ENCODE peak calls at places on chromosomes 6 and 20, in four cellular contexts. S is activated T-helper 1 cell treated with anti-CD3 and anti-CD28 coated beads, Interleukin-12 subunit alpha, Interleukin-12 subunit beta, Interleukin-2, Interleukin-4 antibody, amounts not matched to agents 30 ng/mL and 10 ng/mL and 1 ng/mL, durations not matched to agents 14 hours and 24 hours and 36 hours; Q is activated CD4-positive, CD25-positive, alpha-beta regulatory T cell treated with anti-CD3 and anti-CD28 coated beads, Interleukin-2, amount 50 U/mL, for 72 hours; Z is CD8-positive, alpha-beta T cell. T is an unnamed sample.

GRCh38 chr20:6630494-6630893 is 137.0 kb upstream of the BMP2 start:
- DNase-seq in S (no peak), Q (no peak), Z (no peak), T (no peak)

GRCh38 chr6:66421570-66421969 is 714.5 kb upstream of the EYS start:
- DNase-seq in S (no peak), Q (no peak), Z (no peak), T (no peak)

GRCh38 chr6:140960566-140960965 is 1172.2 kb upstream of the GJE1 start:
- DNase-seq in S (no peak), Q (no peak), Z (no peak), T (no peak)

GRCh38 chr6:117463762-117464665 is 18.5 kb upstream of the DCBLD1 start:
- DNase-seq in S (no peak), Q (no peak), Z (no peak), T (no peak)

GRCh38 chr6:118683881-118684872 is 32.8 kb upstream of the CEP85L start:
- DNase-seq in S (no peak), Q (no peak), Z (no peak), T (no peak)

GRCh38 chr6:115977220-115977619 is 83.5 kb downstream of the FRK start:
- DNase-seq in S (no peak), Q (no peak), Z (no peak), T (no peak)

GRCh38 chr20:35539756-35540212 is 2.1 kb upstream of the ERGIC3 start:
- DNase-seq in S (no peak), Q (no peak), Z (no peak), T (no peak)

GRCh38 chr6:148413321-148414094 is 70.9 kb downstream of the SASH1 start:
- DNase-seq in S (no peak), Q (no peak), Z (no peak), T (no peak)

GRCh38 chr6:150891886-150892485 is 26.5 kb downstream of the MTHFD1L start:
- DNase-seq in S (peak), Q (peak), Z (peak), T (peak)

GRCh38 chr6:8749449-8749848 is 314.1 kb upstream of the SLC35B3 start:
- DNase-seq in S (no peak), Q (no peak), Z (no peak), T (no peak)

GRCh38 chr20:4136078-4136966 is 121.0 kb upstream of the RNF24 start:
- DNase-seq in S (no peak), Q (no peak), Z (no peak), T (no peak)

GRCh38 chr6:20932284-20932683 is 398.0 kb downstream of the CDKAL1 start:
- DNase-seq in S (no peak), Q (no peak), Z (no peak), T (no peak)

GRCh38 chr6:97411610-97412009 is 128.6 kb upstream of the MMS22L start:
- DNase-seq in S (no peak), Q (no peak), Z (no peak), T (no peak)

GRCh38 chr6:158445426-158446085 is 114.3 kb upstream of the TMEM181 start:
- DNase-seq in S (no peak), Q (no peak), Z (no peak), T (no peak)

GRCh38 chr6:79864001-79864400 is 83.4 kb downstream of the ELOVL4 start:
- DNase-seq in S (no peak), Q (no peak), Z (no peak), T (no peak)

GRCh38 chr6:10421508-10422281 is 6.8 kb upstream of the TFAP2A start:
- DNase-seq in S (no peak), Q (no peak), Z (no peak), T (no peak)